ENCODE peak calls at places on chromosomes 13 and 19, in eight cellular contexts. One of them, this sample, is unnamed.

GRCh38 chr13:67238277-67238859 is 8.2 kb upstream of the PCDH9 start:
- DNase-seq in progenitor cell of endocrine pancreas: no peak
- DNase-seq in CD4-positive, alpha-beta T cell: no peak
- DNase-seq in neural crest cell: no peak
- DNase-seq in HCEC 1CT: peak; percentile 14
- DNase-seq in GM19239: no peak
- DNase-seq in activated naive CD8-positive, alpha-beta T cell treated with anti-CD3 and anti-CD28 coated beads, Interleukin-2, amount 50 U/mL, for 24 hours: no peak
- DNase-seq in caudate nucleus: no peak
- DNase-seq in this sample: peak; percentile 26

GRCh38 chr19:53991224-53992113 is at the start of gene CACNG6:
- DNase-seq in caudate nucleus: no peak
- DNase-seq in progenitor cell of endocrine pancreas: peak; percentile 62
- DNase-seq in GM19239: no peak
- DNase-seq in CD4-positive, alpha-beta T cell: no peak
- DNase-seq in HCEC 1CT: no peak
- DNase-seq in neural crest cell: peak; percentile 44
- DNase-seq in activated naive CD8-positive, alpha-beta T cell treated with anti-CD3 and anti-CD28 coated beads, Interleukin-2, amount 50 U/mL, for 24 hours: no peak
- DNase-seq in this sample: peak; percentile 59

GRCh38 chr13:108345016-108345415 is 75.5 kb downstream of the TNFSF13B start:
- DNase-seq in progenitor cell of endocrine pancreas: no peak
- DNase-seq in GM19239: no peak
- DNase-seq in neural crest cell: no peak
- DNase-seq in HCEC 1CT: no peak
- DNase-seq in activated naive CD8-positive, alpha-beta T cell treated with anti-CD3 and anti-CD28 coated beads, Interleukin-2, amount 50 U/mL, for 24 hours: no peak
- DNase-seq in CD4-positive, alpha-beta T cell: no peak
- DNase-seq in caudate nucleus: no peak
- DNase-seq in this sample: no peak

GRCh38 chr19:51472607-51473006 is 5.7 kb upstream of the CEACAM18 start:
- DNase-seq in neural crest cell: no peak
- DNase-seq in HCEC 1CT: no peak
- DNase-seq in GM19239: no peak
- DNase-seq in progenitor cell of endocrine pancreas: no peak
- DNase-seq in CD4-positive, alpha-beta T cell: no peak
- DNase-seq in activated naive CD8-positive, alpha-beta T cell treated with anti-CD3 and anti-CD28 coated beads, Interleukin-2, amount 50 U/mL, for 24 hours: no peak
- DNase-seq in caudate nucleus: no peak
- DNase-seq in this sample: no peak

GRCh38 chr19:4645718-4646117 is 6.4 kb downstream of the TNFAIP8L1 start:
- DNase-seq in activated naive CD8-positive, alpha-beta T cell treated with anti-CD3 and anti-CD28 coated beads, Interleukin-2, amount 50 U/mL, for 24 hours: no peak
- DNase-seq in CD4-positive, alpha-beta T cell: no peak
- DNase-seq in caudate nucleus: no peak
- DNase-seq in HCEC 1CT: no peak
- DNase-seq in progenitor cell of endocrine pancreas: no peak
- DNase-seq in GM19239: no peak
- DNase-seq in neural crest cell: no peak
- DNase-seq in this sample: no peak

GRCh38 chr13:101139076-101139475 is 277.2 kb downstream of the NALCN start:
- DNase-seq in GM19239: no peak
- DNase-seq in activated naive CD8-positive, alpha-beta T cell treated with anti-CD3 and anti-CD28 coated beads, Interleukin-2, amount 50 U/mL, for 24 hours: no peak
- DNase-seq in neural crest cell: no peak
- DNase-seq in caudate nucleus: no peak
- DNase-seq in CD4-positive, alpha-beta T cell: no peak
- DNase-seq in HCEC 1CT: no peak
- DNase-seq in progenitor cell of endocrine pancreas: no peak
- DNase-seq in this sample: no peak

GRCh38 chr19:55447421-55448174 is 4.5 kb upstream of the SHISA7 start:
- DNase-seq in neural crest cell: no peak
- DNase-seq in CD4-positive, alpha-beta T cell: no peak
- DNase-seq in activated naive CD8-positive, alpha-beta T cell treated with anti-CD3 and anti-CD28 coated beads, Interleukin-2, amount 50 U/mL, for 24 hours: no peak
- DNase-seq in caudate nucleus: peak; percentile 50
- DNase-seq in HCEC 1CT: no peak
- DNase-seq in GM19239: no peak
- DNase-seq in progenitor cell of endocrine pancreas: no peak
- DNase-seq in this sample: no peak

GRCh38 chr19:33404506-33404905 is 31.0 kb downstream of the CEBPG start:
- DNase-seq in neural crest cell: no peak
- DNase-seq in HCEC 1CT: no peak
- DNase-seq in GM19239: no peak
- DNase-seq in CD4-positive, alpha-beta T cell: no peak
- DNase-seq in caudate nucleus: no peak
- DNase-seq in activated naive CD8-positive, alpha-beta T cell treated with anti-CD3 and anti-CD28 coated beads, Interleukin-2, amount 50 U/mL, for 24 hours: no peak
- DNase-seq in progenitor cell of endocrine pancreas: no peak
- DNase-seq in this sample: no peak

GRCh38 chr19:50249636-50250035 is 46.2 kb downstream of the MYH14 start:
- DNase-seq in GM19239: no peak
- DNase-seq in caudate nucleus: no peak
- DNase-seq in neural crest cell: no peak
- DNase-seq in HCEC 1CT: no peak
- DNase-seq in CD4-positive, alpha-beta T cell: no peak
- DNase-seq in activated naive CD8-positive, alpha-beta T cell treated with anti-CD3 and anti-CD28 coated beads, Interleukin-2, amount 50 U/mL, for 24 hours: no peak
- DNase-seq in progenitor cell of endocrine pancreas: no peak
- DNase-seq in this sample: no peak